ENCODE peak calls at places on chromosomes 5 and 9, in six cellular contexts. S is ovary; Y is mammary epithelial cell; K is GM12865; P is stimulated activated CD8-positive, alpha-beta memory T cell treated with anti-CD3 and anti-CD28 coated beads, Interleukin-15, amount 100 ng/mL, for 1 hour; B is brain microvascular endothelial cell. M is an unnamed sample.

GRCh38 chr9:76365028-76365427 is 29.2 kb downstream of the RFK start:
- DNase-seq in S (no peak), P (no peak), K (no peak), B (peak; percentile 28), Y (peak; percentile 61), M (no peak)

GRCh38 chr5:150213530-150213929 is 23.7 kb downstream of the SLC6A7 start:
- DNase-seq in B (peak; percentile 28), Y (no peak), P (no peak), S (no peak), K (no peak), M (no peak)

GRCh38 chr9:112719292-112719691 is 1.4 kb upstream of the INIP start:
- DNase-seq in P (no peak), B (no peak), Y (no peak), S (no peak), K (peak; percentile 66), M (no peak)

GRCh38 chr5:81826128-81826527 is 75.2 kb upstream of the SSBP2 start:
- DNase-seq in S (no peak), B (no peak), Y (no peak), K (no peak), P (no peak), M (no peak)

GRCh38 chr5:135365281-135365680 is 33.8 kb downstream of the MACROH2A1 start:
- DNase-seq in B (no peak), P (no peak), K (no peak), Y (no peak), S (no peak), M (no peak)

GRCh38 chr9:119689879-119690278 is 320.6 kb upstream of the BRINP1 start:
- DNase-seq in S (no peak), B (no peak), Y (peak; percentile 3), P (no peak), K (no peak), M (no peak)

GRCh38 chr5:59757442-59757841 is 136.1 kb downstream of the PDE4D start:
- DNase-seq in P (no peak), S (no peak), Y (peak; percentile 33), K (no peak), B (peak; percentile 73), M (no peak)

GRCh38 chr9:98185021-98185567 is 7.3 kb downstream of the CORO2A start:
- DNase-seq in Y (no peak), S (no peak), B (no peak), P (no peak), K (no peak), M (no peak)

GRCh38 chr5:109038209-109038840 is 290.6 kb downstream of the FER start:
- DNase-seq in Y (peak; percentile 34), S (no peak), K (no peak), P (no peak), B (no peak), M (no peak)

GRCh38 chr9:104553261-104553660 is 15.7 kb upstream of the OR13C8 start:
- DNase-seq in B (peak; percentile 51), S (no peak), K (no peak), Y (no peak), P (no peak), M (no peak)

GRCh38 chr9:125425176-125425897 is 163.7 kb downstream of the GAPVD1 start:
- DNase-seq in S (peak; percentile 92), P (no peak), B (no peak), K (no peak), Y (no peak), M (no peak)

GRCh38 chr9:124359426-124359825 is 55.8 kb downstream of the PSMB7 start:
- DNase-seq in Y (no peak), B (no peak), S (no peak), K (no peak), P (no peak), M (no peak)

GRCh38 chr9:129338701-129339445 is 160.8 kb upstream of the IER5L start:
- DNase-seq in K (no peak), B (peak; percentile 36), Y (no peak), P (no peak), S (no peak), M (no peak)

GRCh38 chr5:32233696-32234447 is 59.8 kb upstream of the GOLPH3 start:
- DNase-seq in K (no peak), P (no peak), B (peak; percentile 24), S (no peak), Y (peak; percentile 71), M (peak; percentile 72)

GRCh38 chr9:114869845-114870244 is 60.5 kb downstream of the TNFSF8 start:
- DNase-seq in S (no peak), B (no peak), K (no peak), Y (no peak), P (no peak), M (no peak)

GRCh38 chr5:81817980-81818379 is 67.1 kb upstream of the SSBP2 start:
- DNase-seq in S (no peak), Y (no peak), B (no peak), K (peak; percentile 4), P (no peak), M (peak; percentile 16)

GRCh38 chr5:56012281-56012963 is 17.7 kb upstream of the IL6ST start:
- DNase-seq in S (no peak), K (peak; percentile 46), P (peak; percentile 2), B (peak; percentile 54), Y (peak; percentile 60), M (peak; percentile 10)

GRCh38 chr9:124251605-124252366 is 6.0 kb upstream of the NEK6 start:
- DNase-seq in S (peak; percentile 28), P (no peak), B (peak; percentile 24), K (no peak), Y (no peak), M (no peak)

GRCh38 chr5:134083517-134083916 is 31.0 kb upstream of the TCF7 start:
- DNase-seq in Y (no peak), S (no peak), K (no peak), B (no peak), P (no peak), M (no peak)

GRCh38 chr9:94156549-94157407 is 72.5 kb downstream of the PTPDC1 start:
- DNase-seq in P (no peak), Y (peak; percentile 69), S (peak; percentile 55), B (peak; percentile 70), K (no peak), M (peak; percentile 83)

GRCh38 chr5:166639151-166639550 is 1652.3 kb upstream of the WWC1 start:
- DNase-seq in Y (no peak), S (no peak), P (no peak), K (no peak), B (no peak), M (no peak)

GRCh38 chr5:56588636-56589485 is 226.5 kb upstream of the MAP3K1 start:
- DNase-seq in S (peak; percentile 39), P (peak; percentile 12), B (no peak), Y (no peak), K (peak; percentile 98), M (no peak)

GRCh38 chr5:1523480-1523792 is 324 bp downstream of the LPCAT1 start:
- DNase-seq in K (no peak), B (no peak), S (no peak), Y (no peak), P (no peak), M (no peak)

GRCh38 chr9:127826253-127826913 is 23.7 kb downstream of the FPGS start:
- DNase-seq in K (no peak), S (peak; percentile 83), Y (no peak), P (no peak), B (no peak), M (no peak)

GRCh38 chr5:96716007-96716406 is 53.8 kb downstream of the CAST start:
- DNase-seq in P (no peak), S (no peak), K (no peak), Y (no peak), B (no peak), M (no peak)

GRCh38 chr5:35089688-35090314 is 42.1 kb upstream of the AGXT2 start:
- DNase-seq in P (peak; percentile 32), Y (peak; percentile 32), B (peak; percentile 60), S (peak; percentile 49), K (peak; percentile 61), M (peak; percentile 59)

GRCh38 chr5:134073404-134073803 is 41.1 kb upstream of the TCF7 start:
- DNase-seq in S (no peak), B (peak; percentile 36), Y (no peak), K (no peak), P (no peak), M (no peak)

GRCh38 chr9:134592018-134592818 is 49.4 kb upstream of the COL5A1 start:
- DNase-seq in P (no peak), B (peak; percentile 87), Y (no peak), S (peak; percentile 28), K (no peak), M (no peak)

GRCh38 chr5:73419414-73420390 is 28.9 kb downstream of the FOXD1 start:
- DNase-seq in B (peak; percentile 45), K (no peak), S (no peak), Y (no peak), P (no peak), M (no peak)

GRCh38 chr5:156934450-156935211 is 28.4 kb downstream of the TIMD4 start:
- DNase-seq in B (no peak), P (peak; percentile 8), Y (no peak), K (peak; percentile 75), S (peak; percentile 37), M (peak; percentile 4)

M was measured in Kasumi-1.